ENCODE peak calls at places on chromosomes 2 and 18, in nine cellular contexts. Y, N, R, P, O, U, C, T and J are unnamed samples.

GRCh38 chr2:104844813-104845551 is 8.9 kb upstream of the POU3F3 start:
- DNase-seq in Y (no peak), N (peak; percentile 68), R (no peak), P (no peak), O (no peak), U (no peak), C (no peak), T (no peak), J (no peak)

GRCh38 chr2:23092831-23093230 is 292.1 kb upstream of the KLHL29 start:
- DNase-seq in Y (no peak), N (no peak), R (no peak), P (no peak), O (no peak), U (peak; percentile 6), C (no peak), T (peak; percentile 48), J (no peak)

GRCh38 chr18:26874283-26874682 is 8.8 kb upstream of the AQP4 start:
- DNase-seq in Y (no peak), N (no peak), R (no peak), P (no peak), O (no peak), U (no peak), C (no peak), T (no peak), J (no peak)

GRCh38 chr2:186294489-186294888 is 191.6 kb upstream of the ZC3H15 start:
- DNase-seq in Y (no peak), N (no peak), R (no peak), P (no peak), O (no peak), U (no peak), C (no peak), T (no peak), J (no peak)

GRCh38 chr18:75775121-75775520 is 347.6 kb upstream of the SMIM21 start:
- DNase-seq in Y (no peak), N (no peak), R (no peak), P (no peak), O (no peak), U (no peak), C (no peak), T (no peak), J (no peak)

GRCh38 chr18:3391704-3392466 is 58.1 kb upstream of the TGIF1 start:
- DNase-seq in Y (no peak), N (no peak), R (no peak), P (no peak), O (no peak), U (no peak), C (no peak), T (peak; percentile 6), J (no peak)

GRCh38 chr2:217220228-217221013 is 360.6 kb upstream of the TNP1 start:
- DNase-seq in Y (no peak), N (no peak), R (peak; percentile 13), P (no peak), O (no peak), U (peak; percentile 66), C (no peak), T (peak; percentile 29), J (no peak)

GRCh38 chr2:96233880-96234316 is 25.3 kb upstream of the STARD7 start:
- DNase-seq in Y (no peak), N (no peak), R (no peak), P (no peak), O (no peak), U (no peak), C (no peak), T (no peak), J (peak; percentile 34)

GRCh38 chr2:136389809-136390208 is 271.9 kb upstream of the CXCR4 start:
- DNase-seq in Y (no peak), N (no peak), R (no peak), P (no peak), O (no peak), U (no peak), C (no peak), T (no peak), J (no peak)

GRCh38 chr2:84797271-84797670 is 83.6 kb downstream of the TRABD2A start:
- DNase-seq in Y (no peak), N (no peak), R (no peak), P (no peak), O (no peak), U (no peak), C (no peak), T (no peak), J (no peak)

GRCh38 chr18:46344416-46345180 is 240.4 kb downstream of the HAUS1 start:
- DNase-seq in Y (no peak), N (no peak), R (no peak), P (no peak), O (no peak), U (no peak), C (no peak), T (no peak), J (no peak)

GRCh38 chr2:162245737-162246136 is 2.5 kb upstream of the FAP start:
- DNase-seq in Y (no peak), N (no peak), R (no peak), P (no peak), O (no peak), U (peak; percentile 40), C (no peak), T (peak; percentile 75), J (no peak)

GRCh38 chr2:45055261-45055660 is 46.0 kb upstream of the SIX2 start:
- DNase-seq in Y (no peak), N (no peak), R (no peak), P (no peak), O (no peak), U (no peak), C (no peak), T (no peak), J (no peak)

GRCh38 chr2:8790739-8791162 is 46.7 kb downstream of the KIDINS220 start:
- DNase-seq in Y (no peak), N (no peak), R (no peak), P (no peak), O (no peak), U (no peak), C (no peak), T (no peak), J (no peak)

GRCh38 chr2:207385903-207386302 is 143.9 kb upstream of the CREB1 start:
- DNase-seq in Y (no peak), N (no peak), R (no peak), P (no peak), O (no peak), U (peak; percentile 72), C (no peak), T (peak; percentile 87), J (peak; percentile 35)

GRCh38 chr2:42071762-42072161 is 23.9 kb downstream of the PKDCC start:
- DNase-seq in Y (no peak), N (no peak), R (no peak), P (no peak), O (no peak), U (no peak), C (no peak), T (no peak), J (no peak)

GRCh38 chr2:136091899-136092298 is 26.1 kb downstream of the CXCR4 start:
- DNase-seq in Y (no peak), N (no peak), R (no peak), P (no peak), O (no peak), U (no peak), C (no peak), T (no peak), J (no peak)

GRCh38 chr2:27016801-27017325 is 15.9 kb upstream of the TMEM214 start:
- DNase-seq in Y (peak; percentile 16), N (peak; percentile 28), R (peak; percentile 25), P (peak; percentile 7), O (no peak), U (peak; percentile 91), C (peak; percentile 25), T (peak; percentile 84), J (peak; percentile 26)

GRCh38 chr18:39604836-39605235 is 2039.2 kb upstream of the CELF4 start:
- DNase-seq in Y (no peak), N (no peak), R (no peak), P (no peak), O (no peak), U (peak; percentile 72), C (no peak), T (peak; percentile 55), J (no peak)

GRCh38 chr2:130341562-130342019 is 1.1 kb upstream of the IMP4 start:
- DNase-seq in Y (no peak), N (no peak), R (no peak), P (no peak), O (no peak), U (no peak), C (no peak), T (no peak), J (no peak)

GRCh38 chr2:136246086-136246669 is 128.2 kb upstream of the CXCR4 start:
- DNase-seq in Y (no peak), N (no peak), R (no peak), P (no peak), O (no peak), U (peak; percentile 62), C (no peak), T (peak; percentile 58), J (no peak)

GRCh38 chr2:165401285-165401852 is 68.1 kb upstream of the CSRNP3 start:
- DNase-seq in Y (no peak), N (no peak), R (peak; percentile 61), P (no peak), O (no peak), U (peak; percentile 89), C (peak; percentile 64), T (peak; percentile 86), J (peak; percentile 38)

GRCh38 chr2:179991344-179991743 is 15.8 kb downstream of the CWC22 start:
- DNase-seq in Y (no peak), N (no peak), R (no peak), P (no peak), O (no peak), U (peak; percentile 10), C (no peak), T (peak; percentile 38), J (no peak)

GRCh38 chr18:36181898-36182506 is 5.3 kb upstream of the MOCOS start:
- DNase-seq in Y (no peak), N (no peak), R (no peak), P (no peak), O (no peak), U (peak; percentile 53), C (no peak), T (no peak), J (no peak)

GRCh38 chr2:108184421-108184820 is 55.3 kb upstream of the SULT1C3 start:
- DNase-seq in Y (no peak), N (no peak), R (no peak), P (no peak), O (no peak), U (peak; percentile 16), C (no peak), T (peak; percentile 55), J (no peak)

GRCh38 chr2:217127744-217128143 is 267.9 kb upstream of the TNP1 start:
- DNase-seq in Y (no peak), N (no peak), R (no peak), P (no peak), O (no peak), U (no peak), C (no peak), T (no peak), J (no peak)

GRCh38 chr2:62396880-62397279 is 109.1 kb downstream of the TMEM17 start:
- DNase-seq in Y (no peak), N (no peak), R (no peak), P (no peak), O (no peak), U (no peak), C (no peak), T (no peak), J (no peak)

GRCh38 chr18:9705183-9705864 is 2.8 kb upstream of the RAB31 start:
- DNase-seq in Y (no peak), N (no peak), R (no peak), P (no peak), O (no peak), U (peak; percentile 64), C (no peak), T (peak; percentile 89), J (no peak)

GRCh38 chr18:79948719-79949411 is 2.6 kb downstream of the SLC66A2 start:
- DNase-seq in Y (no peak), N (no peak), R (no peak), P (no peak), O (peak; percentile 52), U (no peak), C (no peak), T (no peak), J (no peak)